ENCODE peak calls at places on chromosomes 6 and 20, in seven cellular contexts. Z is heart left ventricle, T is ovary, N is neuronal stem cell, F is psoas muscle, V is heart right ventricle, P is RWPE2. W is an unnamed sample.
A peak's percentile ranks its signal among the peaks of the same experiment; 100 is the strongest.

GRCh38 chr6:76852776-76853175 is 610.5 kb downstream of the HTR1B start:
- DNase-seq in T (no peak), N (no peak), F (no peak), P (no peak), Z (no peak), V (no peak), W (no peak)

GRCh38 chr6:161373905-161374451 is 100.1 kb upstream of the AGPAT4 start:
- DNase-seq in T (peak; percentile 80), P (no peak), Z (no peak), N (peak; percentile 74), F (peak; percentile 71), V (peak; percentile 48), W (no peak)

GRCh38 chr6:152954443-152954842 is 28.4 kb downstream of the FBXO5 start:
- DNase-seq in F (no peak), N (no peak), P (no peak), T (no peak), Z (no peak), V (no peak), W (no peak)

GRCh38 chr6:125787791-125788190 is 3.0 kb upstream of the NCOA7 start:
- DNase-seq in F (no peak), P (no peak), T (no peak), Z (no peak), N (no peak), V (no peak), W (no peak)

GRCh38 chr6:96521625-96522468 is at the start of gene UFL1:
- DNase-seq in P (peak; percentile 95), Z (peak; percentile 96), T (peak; percentile 94), V (peak; percentile 94), F (peak; percentile 97), N (peak; percentile 88), W (peak; percentile 90)

GRCh38 chr6:156060013-156060412 is 604.4 kb upstream of the NOX3 start:
- DNase-seq in P (no peak), N (no peak), Z (no peak), F (no peak), T (no peak), V (no peak), W (peak; percentile 64)

GRCh38 chr6:150835620-150836019 is 29.9 kb upstream of the MTHFD1L start:
- DNase-seq in Z (no peak), F (no peak), N (no peak), T (no peak), V (no peak), P (no peak), W (no peak)

GRCh38 chr20:44423480-44423879 is 52.2 kb upstream of the TTPAL start:
- DNase-seq in V (no peak), N (no peak), T (no peak), F (no peak), P (no peak), Z (no peak), W (no peak)

GRCh38 chr6:150417899-150418824 is 49.4 kb downstream of the IYD start:
- DNase-seq in T (no peak), Z (no peak), P (no peak), N (peak; percentile 39), V (peak; percentile 63), F (no peak), W (peak; percentile 24)

GRCh38 chr6:44245912-44246662 is 814 bp upstream of the HSP90AB1 start:
- DNase-seq in P (peak; percentile 86), Z (peak; percentile 94), F (peak; percentile 96), N (peak; percentile 95), T (peak; percentile 95), V (peak; percentile 92), W (peak; percentile 72)

GRCh38 chr6:39169448-39170344 is 54.7 kb upstream of the SAYSD1 start:
- DNase-seq in V (no peak), F (no peak), Z (no peak), P (no peak), T (no peak), N (no peak), W (no peak)

GRCh38 chr6:2507638-2508037 is 243.1 kb downstream of the MYLK4 start:
- DNase-seq in T (no peak), P (no peak), V (no peak), Z (no peak), N (no peak), F (no peak), W (no peak)

GRCh38 chr6:156618600-156619205 is 158.5 kb upstream of the ARID1B start:
- DNase-seq in T (no peak), F (no peak), Z (no peak), N (peak; percentile 8), P (no peak), V (no peak), W (no peak)

GRCh38 chr6:131885237-131885636 is 65.9 kb downstream of the CCN2 start:
- DNase-seq in T (no peak), V (no peak), F (no peak), Z (no peak), P (no peak), N (no peak), W (no peak)

GRCh38 chr6:166029506-166029905 is 138.1 kb downstream of the TBXT start:
- DNase-seq in V (no peak), Z (no peak), F (no peak), T (no peak), P (no peak), N (no peak), W (no peak)

GRCh38 chr20:18543932-18544331 is 23.3 kb upstream of the SMIM26 start:
- DNase-seq in V (peak; percentile 17), P (no peak), F (no peak), Z (peak; percentile 69), T (no peak), N (no peak), W (no peak)

GRCh38 chr20:31676534-31677030 is 38.9 kb downstream of the COX4I2 start:
- DNase-seq in T (no peak), F (no peak), N (no peak), P (no peak), Z (no peak), V (no peak), W (no peak)

GRCh38 chr6:87653074-87653962 is 48.7 kb downstream of the AKIRIN2 start:
- DNase-seq in T (no peak), Z (no peak), F (no peak), V (no peak), P (no peak), N (no peak), W (no peak)

GRCh38 chr6:11585426-11586016 is 48.0 kb downstream of the TMEM170B start:
- DNase-seq in N (peak; percentile 43), Z (no peak), P (no peak), F (no peak), T (no peak), V (no peak), W (no peak)

GRCh38 chr6:52063584-52064400 is 23.6 kb downstream of the PKHD1 start:
- DNase-seq in Z (no peak), V (peak; percentile 6), T (no peak), F (peak; percentile 57), N (peak; percentile 40), P (no peak), W (peak; percentile 66)

GRCh38 chr6:53179961-53180651 is 31.5 kb upstream of the GCM1 start:
- DNase-seq in Z (peak; percentile 50), N (no peak), V (peak; percentile 53), T (no peak), F (no peak), P (no peak), W (peak; percentile 64)

GRCh38 chr6:158801655-158802294 is 17.4 kb downstream of the EZR start:
- DNase-seq in P (no peak), N (no peak), Z (peak; percentile 89), F (peak; percentile 69), T (no peak), V (peak; percentile 76), W (no peak)

GRCh38 chr20:22686097-22686496 is 101.7 kb upstream of the FOXA2 start:
- DNase-seq in V (peak; percentile 35), N (no peak), F (peak; percentile 70), Z (peak; percentile 71), T (peak; percentile 19), P (no peak), W (no peak)

DNA sequence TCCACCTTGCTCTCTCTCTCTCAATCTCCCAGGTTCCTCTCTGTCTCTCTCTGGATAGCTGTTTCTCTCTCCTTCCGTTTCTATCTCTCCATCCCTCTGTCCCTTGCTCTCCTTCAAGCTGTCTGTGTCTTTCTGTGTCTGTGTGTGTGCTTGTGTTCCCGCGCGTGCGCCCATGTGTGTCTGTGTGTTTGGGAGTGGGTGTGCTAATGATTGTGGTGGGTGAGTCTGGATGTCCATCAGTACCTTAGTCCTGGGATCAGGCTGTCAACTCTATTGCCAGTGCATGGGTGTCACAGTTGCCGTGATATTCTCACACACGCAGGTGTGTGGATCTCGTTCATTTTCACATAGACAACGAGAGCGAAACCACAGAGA is 1380.6 kb upstream of the DEFB115 start:
- DNase-seq in T (no peak), V (no peak), N (no peak), F (no peak), P (peak; percentile 77), Z (no peak), W (no peak)
- H3K9me3 ChIP-seq in T (no peaks in the 10 kb centered on the region), V (no peaks in the 10 kb centered on the region), N (peaks cover 13% of the 10 kb centered on the region), F (no peaks in the 10 kb centered on the region), P (peaks cover 6% of the 10 kb centered on the region), Z (peaks cover 29% of the 10 kb centered on the region), W (no peaks in the 10 kb centered on the region)

DNA sequence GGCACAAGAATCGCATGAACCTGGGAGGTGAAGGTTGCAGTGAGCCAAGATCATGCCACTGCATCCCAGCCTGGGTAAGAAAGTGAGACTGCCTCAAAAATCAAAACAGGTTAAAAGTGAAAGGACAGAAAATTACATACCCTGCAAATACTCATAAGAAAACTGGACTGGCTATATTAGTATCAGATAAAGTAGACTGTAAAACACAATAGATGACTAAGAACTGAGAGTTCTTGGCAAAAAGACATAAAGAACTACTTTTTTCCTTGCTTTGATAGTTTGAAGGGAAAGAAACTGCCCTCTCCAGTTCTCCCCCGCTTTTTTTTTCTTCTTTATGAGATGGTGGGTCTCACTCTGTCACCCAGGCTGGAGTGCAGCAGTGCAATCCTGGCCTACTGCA is 17.0 kb downstream of the SNX3 start:
- DNase-seq in Z (no peak), T (no peak), F (no peak), V (no peak), P (no peak), N (no peak), W (no peak)
- H3K9me3 ChIP-seq in Z (peaks cover 17% of the 10 kb centered on the region), T (no peaks in the 10 kb centered on the region), F (peaks cover 7% of the 10 kb centered on the region), V (peaks cover 8% of the 10 kb centered on the region), P (no peaks in the 10 kb centered on the region), N (peaks cover 1% of the 10 kb centered on the region), W (no peaks in the 10 kb centered on the region)

DNA sequence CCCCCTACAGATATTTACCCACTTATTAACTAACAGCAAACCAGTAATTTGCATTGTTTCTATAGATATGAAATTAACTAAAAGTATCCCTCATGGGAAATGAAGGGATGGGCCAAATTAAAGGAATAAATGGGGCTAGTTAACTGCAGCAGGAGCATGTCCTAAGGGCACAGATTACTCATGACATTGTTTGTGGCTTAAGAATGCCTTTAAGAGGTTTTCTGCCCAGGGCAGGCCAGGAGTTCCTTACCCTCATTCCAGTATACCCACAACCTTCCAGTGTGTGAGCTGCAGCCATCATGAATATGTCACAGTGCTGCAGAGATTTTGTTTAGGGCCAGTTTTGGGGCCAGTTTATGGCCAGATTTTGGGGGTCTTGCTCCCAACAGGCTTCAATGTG is 1101.9 kb downstream of the PRIM2 start:
- DNase-seq in N (no peak), V (no peak), F (no peak), Z (no peak), T (no peak), P (no peak), W (no peak)
- H3K9me3 ChIP-seq in N (no peaks in the 10 kb centered on the region), V (peaks cover 30% of the 10 kb centered on the region), F (peaks cover 15% of the 10 kb centered on the region), Z (peaks cover 48% of the 10 kb centered on the region), T (no peaks in the 10 kb centered on the region), P (no peaks in the 10 kb centered on the region), W (no peaks in the 10 kb centered on the region)

DNA sequence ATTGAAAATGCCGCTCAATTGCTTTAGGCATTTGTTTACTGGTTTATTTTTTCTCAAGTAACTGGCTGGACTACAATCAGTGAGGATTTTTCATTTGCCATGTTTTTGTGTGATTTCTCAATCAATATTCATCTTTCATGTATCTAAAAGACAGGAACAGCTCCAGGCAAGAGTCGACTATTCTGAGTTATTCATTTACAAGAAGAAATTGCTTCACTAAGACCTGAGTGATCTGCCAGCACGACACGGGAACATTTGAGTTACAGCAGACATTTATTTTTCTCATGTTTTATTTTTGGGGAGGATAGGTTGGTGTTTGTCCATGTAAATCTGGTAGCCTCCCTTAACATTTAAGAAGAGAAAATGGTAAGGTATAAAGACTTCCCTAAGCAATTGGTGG is 124.1 kb downstream of the CBLN4 start:
- DNase-seq in P (no peak), V (no peak), Z (no peak), F (no peak), T (no peak), N (no peak), W (no peak)
- H3K9me3 ChIP-seq in P (no peaks in the 10 kb centered on the region), V (no peaks in the 10 kb centered on the region), Z (no peaks in the 10 kb centered on the region), F (no peaks in the 10 kb centered on the region), T (no peaks in the 10 kb centered on the region), N (no peaks in the 10 kb centered on the region), W (no peaks in the 10 kb centered on the region)